ENCODE peak calls at places on chromosomes 5 and 9, in five cellular contexts. One of them, this sample, is unnamed.

GRCh38 chr5:33401482-33402390 is 39.0 kb upstream of the TARS1 start:
- DNase-seq in fibroblast of lung: peak; percentile 91
- DNase-seq in astrocyte of the spinal cord: peak; percentile 73
- DNase-seq in glutamatergic neuron: no peak
- DNase-seq in right atrium auricular region: no peak
- DNase-seq in this sample: no peak

GRCh38 chr5:38463634-38464521 is 92.6 kb downstream of the LIFR start:
- DNase-seq in fibroblast of lung: peak; percentile 96
- DNase-seq in astrocyte of the spinal cord: peak; percentile 89
- DNase-seq in glutamatergic neuron: no peak
- DNase-seq in right atrium auricular region: no peak
- DNase-seq in this sample: peak; percentile 49

GRCh38 chr5:94793113-94793815 is 174.8 kb downstream of the SLF1 start:
- DNase-seq in fibroblast of lung: peak; percentile 98
- DNase-seq in astrocyte of the spinal cord: peak; percentile 92
- DNase-seq in glutamatergic neuron: no peak
- DNase-seq in right atrium auricular region: no peak
- DNase-seq in this sample: no peak

GRCh38 chr5:150182774-150183173 is 7.1 kb upstream of the SLC6A7 start:
- DNase-seq in fibroblast of lung: no peak
- DNase-seq in astrocyte of the spinal cord: no peak
- DNase-seq in glutamatergic neuron: no peak
- DNase-seq in right atrium auricular region: no peak
- DNase-seq in this sample: no peak

GRCh38 chr5:3099526-3099925 is 348.0 kb upstream of the IRX2 start:
- DNase-seq in fibroblast of lung: no peak
- DNase-seq in astrocyte of the spinal cord: no peak
- DNase-seq in glutamatergic neuron: no peak
- DNase-seq in right atrium auricular region: no peak
- DNase-seq in this sample: no peak

GRCh38 chr9:131302244-131303075 is 12.9 kb downstream of the PLPP7 start:
- DNase-seq in fibroblast of lung: no peak
- DNase-seq in astrocyte of the spinal cord: no peak
- DNase-seq in glutamatergic neuron: no peak
- DNase-seq in right atrium auricular region: no peak
- DNase-seq in this sample: no peak

GRCh38 chr9:5025416-5025815 is 40.3 kb downstream of the JAK2 start:
- DNase-seq in fibroblast of lung: peak; percentile 11
- DNase-seq in astrocyte of the spinal cord: no peak
- DNase-seq in glutamatergic neuron: no peak
- DNase-seq in right atrium auricular region: no peak
- DNase-seq in this sample: no peak

GRCh38 chr9:96129698-96130097 is 172.3 kb downstream of the HSD17B3 start:
- DNase-seq in fibroblast of lung: no peak
- DNase-seq in astrocyte of the spinal cord: no peak
- DNase-seq in glutamatergic neuron: no peak
- DNase-seq in right atrium auricular region: no peak
- DNase-seq in this sample: no peak

GRCh38 chr5:96483878-96484277 is 50.8 kb upstream of the PCSK1 start:
- DNase-seq in fibroblast of lung: peak; percentile 58
- DNase-seq in astrocyte of the spinal cord: peak; percentile 64
- DNase-seq in glutamatergic neuron: no peak
- DNase-seq in right atrium auricular region: no peak
- DNase-seq in this sample: no peak

GRCh38 chr9:20683351-20684034 is 566 bp upstream of the FOCAD start:
- DNase-seq in fibroblast of lung: peak; percentile 73
- DNase-seq in astrocyte of the spinal cord: peak; percentile 63
- DNase-seq in glutamatergic neuron: no peak
- DNase-seq in right atrium auricular region: peak; percentile 93
- DNase-seq in this sample: peak; percentile 74

GRCh38 chr5:20248102-20248501 is 260.1 kb upstream of the CDH18 start:
- DNase-seq in fibroblast of lung: no peak
- DNase-seq in astrocyte of the spinal cord: no peak
- DNase-seq in glutamatergic neuron: no peak
- DNase-seq in right atrium auricular region: no peak
- DNase-seq in this sample: no peak

GRCh38 chr9:127360829-127361228 is 36.1 kb upstream of the SLC2A8 start:
- DNase-seq in fibroblast of lung: peak; percentile 28
- DNase-seq in astrocyte of the spinal cord: peak; percentile 63
- DNase-seq in glutamatergic neuron: no peak
- DNase-seq in right atrium auricular region: no peak
- DNase-seq in this sample: peak; percentile 30

GRCh38 chr9:135478858-135479468 is 619 bp upstream of the PPP1R26 start:
- DNase-seq in fibroblast of lung: no peak
- DNase-seq in astrocyte of the spinal cord: no peak
- DNase-seq in glutamatergic neuron: no peak
- DNase-seq in right atrium auricular region: peak; percentile 61
- DNase-seq in this sample: no peak

GRCh38 chr9:87515086-87515485 is 17.4 kb downstream of the DAPK1 start:
- DNase-seq in fibroblast of lung: no peak
- DNase-seq in astrocyte of the spinal cord: no peak
- DNase-seq in glutamatergic neuron: no peak
- DNase-seq in right atrium auricular region: no peak
- DNase-seq in this sample: no peak

GRCh38 chr9:91211919-91212318 is 149.8 kb downstream of the AUH start:
- DNase-seq in fibroblast of lung: no peak
- DNase-seq in astrocyte of the spinal cord: no peak
- DNase-seq in glutamatergic neuron: no peak
- DNase-seq in right atrium auricular region: no peak
- DNase-seq in this sample: no peak

GRCh38 chr9:136198605-136199083 is 6.3 kb downstream of the LHX3 start:
- DNase-seq in fibroblast of lung: peak; percentile 4
- DNase-seq in astrocyte of the spinal cord: no peak
- DNase-seq in glutamatergic neuron: no peak
- DNase-seq in right atrium auricular region: no peak
- DNase-seq in this sample: no peak

GRCh38 chr9:36037580-36038169 is 962 bp downstream of the RECK start:
- DNase-seq in fibroblast of lung: no peak
- DNase-seq in astrocyte of the spinal cord: no peak
- DNase-seq in glutamatergic neuron: no peak
- DNase-seq in right atrium auricular region: no peak
- DNase-seq in this sample: no peak

GRCh38 chr5:129204525-129204924 is 110.0 kb downstream of the ISOC1 start:
- DNase-seq in fibroblast of lung: peak; percentile 0
- DNase-seq in astrocyte of the spinal cord: no peak
- DNase-seq in glutamatergic neuron: no peak
- DNase-seq in right atrium auricular region: no peak
- DNase-seq in this sample: no peak

GRCh38 chr5:119953474-119953873 is 324.1 kb downstream of the FAM170A start:
- DNase-seq in fibroblast of lung: no peak
- DNase-seq in astrocyte of the spinal cord: no peak
- DNase-seq in glutamatergic neuron: no peak
- DNase-seq in right atrium auricular region: no peak
- DNase-seq in this sample: no peak

GRCh38 chr9:86452194-86452828 is 98.1 kb upstream of the TUT7 start:
- DNase-seq in fibroblast of lung: no peak
- DNase-seq in astrocyte of the spinal cord: no peak
- DNase-seq in glutamatergic neuron: no peak
- DNase-seq in right atrium auricular region: no peak
- DNase-seq in this sample: peak; percentile 20

GRCh38 chr9:22158983-22159382 is 149.9 kb upstream of the CDKN2B start:
- DNase-seq in fibroblast of lung: peak; percentile 86
- DNase-seq in astrocyte of the spinal cord: peak; percentile 57
- DNase-seq in glutamatergic neuron: no peak
- DNase-seq in right atrium auricular region: peak; percentile 63
- DNase-seq in this sample: peak; percentile 73

GRCh38 chr9:112443200-112443599 is 43.4 kb upstream of the KIAA1958 start:
- DNase-seq in fibroblast of lung: peak; percentile 16
- DNase-seq in astrocyte of the spinal cord: peak; percentile 23
- DNase-seq in glutamatergic neuron: no peak
- DNase-seq in right atrium auricular region: no peak
- DNase-seq in this sample: no peak

GRCh38 chr5:54975701-54976100 is 9.7 kb downstream of the ESM1 start:
- DNase-seq in fibroblast of lung: no peak
- DNase-seq in astrocyte of the spinal cord: no peak
- DNase-seq in glutamatergic neuron: no peak
- DNase-seq in right atrium auricular region: no peak
- DNase-seq in this sample: no peak

GRCh38 chr9:847505-847904 is 6.0 kb downstream of the DMRT1 start:
- DNase-seq in fibroblast of lung: no peak
- DNase-seq in astrocyte of the spinal cord: no peak
- DNase-seq in glutamatergic neuron: no peak
- DNase-seq in right atrium auricular region: no peak
- DNase-seq in this sample: no peak

DNA sequence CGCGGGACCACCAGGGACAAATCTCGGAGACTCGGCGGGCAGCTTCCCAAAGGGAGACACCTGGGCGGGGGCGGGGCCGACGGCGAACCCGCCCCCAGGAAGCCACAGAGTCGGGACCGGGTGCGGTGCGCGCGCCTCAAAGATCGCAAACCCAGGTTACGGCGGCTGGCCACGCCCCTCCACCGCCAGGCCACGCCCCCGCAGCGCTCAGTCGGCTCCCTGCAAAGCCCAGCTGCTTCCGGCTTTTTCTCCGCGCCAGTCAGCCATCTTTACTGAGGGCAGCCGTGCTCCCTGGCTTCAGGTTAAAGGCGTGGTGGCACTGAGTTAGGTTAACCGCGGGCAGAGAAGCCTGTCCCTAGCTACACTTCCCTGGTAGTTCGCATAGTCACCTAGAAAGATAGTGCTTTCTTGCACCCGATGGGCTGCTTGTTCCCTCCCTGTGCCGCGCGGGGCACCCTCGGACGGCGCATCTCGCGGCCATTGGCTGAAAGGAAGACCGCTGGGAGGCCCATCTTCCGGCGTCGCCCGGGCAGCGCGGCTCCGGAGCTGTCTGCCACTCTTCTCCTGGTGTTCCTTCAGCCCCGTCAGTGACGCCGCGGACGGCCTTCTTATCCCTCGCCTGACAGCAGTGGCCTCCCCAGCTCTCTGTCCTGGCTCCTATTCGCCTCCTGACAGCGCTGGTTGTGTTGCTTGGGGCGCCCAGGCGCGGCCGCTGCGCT is at the start of gene TBC1D2:
- DNase-seq in fibroblast of lung: peak; percentile 86
- DNase-seq in astrocyte of the spinal cord: peak; percentile 96
- DNase-seq in glutamatergic neuron: peak; percentile 98
- DNase-seq in right atrium auricular region: peak; percentile 95
- DNase-seq in this sample: peak; percentile 95
- TF ChIP-seq CTCF in fibroblast of lung: peak; percentile 24
- TF ChIP-seq CTCF in astrocyte of the spinal cord: peak; percentile 28
- TF ChIP-seq CTCF in glutamatergic neuron: no peak
- TF ChIP-seq CTCF in right atrium auricular region: peak; percentile 31
- TF ChIP-seq CTCF in this sample: peak; percentile 28

DNA sequence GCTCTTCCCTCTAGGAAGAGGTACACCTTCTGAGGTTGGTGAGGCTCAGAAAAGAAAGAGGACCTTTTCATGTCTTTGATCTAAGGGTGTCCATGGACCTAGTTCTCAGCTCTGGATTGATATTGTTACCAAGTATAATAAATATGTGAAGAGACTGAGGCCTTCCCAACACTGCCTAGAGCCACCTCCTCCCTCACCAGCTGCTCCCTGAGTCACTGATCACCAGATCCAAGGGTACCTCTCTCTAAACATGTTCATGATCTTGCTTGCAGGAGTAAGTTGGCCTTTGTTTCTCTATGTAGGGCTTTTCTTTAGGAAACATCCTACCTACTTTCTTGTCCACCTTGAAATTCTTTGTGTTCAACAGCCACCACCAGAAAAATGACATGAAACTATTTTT is 218.7 kb upstream of the ADRA1B start:
- DNase-seq in fibroblast of lung: no peak
- DNase-seq in astrocyte of the spinal cord: no peak
- DNase-seq in glutamatergic neuron: no peak
- DNase-seq in right atrium auricular region: no peak
- DNase-seq in this sample: no peak
- TF ChIP-seq CTCF in fibroblast of lung: no peak
- TF ChIP-seq CTCF in astrocyte of the spinal cord: no peak
- TF ChIP-seq CTCF in glutamatergic neuron: no peak
- TF ChIP-seq CTCF in right atrium auricular region: no peak
- TF ChIP-seq CTCF in this sample: no peak

DNA sequence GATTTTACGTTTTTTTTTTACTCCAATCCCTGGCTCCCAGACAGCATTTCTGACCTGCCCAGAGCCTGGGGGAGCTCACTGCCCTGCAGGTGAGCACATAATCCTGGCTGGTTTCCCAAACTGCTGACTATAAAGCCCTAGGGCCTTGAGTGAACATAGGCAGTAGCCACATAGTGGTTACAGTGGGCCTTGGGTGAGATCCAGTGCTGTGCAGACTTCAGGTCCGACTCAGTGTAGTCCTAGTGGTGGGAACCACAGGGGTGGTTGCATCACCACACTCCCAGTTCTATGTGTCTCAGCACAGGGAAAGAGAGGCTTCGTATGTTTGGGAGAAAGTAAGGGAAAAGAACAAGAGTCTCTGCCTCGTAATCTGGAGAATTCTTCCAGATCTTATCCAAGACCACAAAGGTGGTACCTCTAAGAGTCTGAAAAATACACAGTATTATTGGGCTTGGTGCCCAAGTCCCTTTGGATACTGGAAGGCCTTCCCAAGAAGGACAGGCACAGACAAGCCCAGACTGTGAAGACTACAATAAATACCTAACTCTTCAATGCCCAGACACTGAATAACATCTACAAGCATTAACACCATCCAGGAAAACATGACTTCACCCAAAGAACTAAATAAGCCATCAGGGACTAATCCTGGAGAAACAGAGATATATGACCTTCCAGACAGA is 89.4 kb downstream of the TSSK1B start:
- DNase-seq in fibroblast of lung: peak; percentile 78
- DNase-seq in astrocyte of the spinal cord: peak; percentile 86
- DNase-seq in glutamatergic neuron: no peak
- DNase-seq in right atrium auricular region: no peak
- DNase-seq in this sample: no peak
- TF ChIP-seq CTCF in fibroblast of lung: no peak
- TF ChIP-seq CTCF in astrocyte of the spinal cord: peak; percentile 3
- TF ChIP-seq CTCF in glutamatergic neuron: no peak
- TF ChIP-seq CTCF in right atrium auricular region: no peak
- TF ChIP-seq CTCF in this sample: no peak

GRCh38 chr5:72516916-72517315 is 9.7 kb upstream of the ZNF366 start:
- DNase-seq in fibroblast of lung: no peak
- DNase-seq in astrocyte of the spinal cord: no peak
- DNase-seq in glutamatergic neuron: no peak
- DNase-seq in right atrium auricular region: no peak
- DNase-seq in this sample: no peak

GRCh38 chr5:72522607-72523006 is 15.4 kb upstream of the ZNF366 start:
- DNase-seq in fibroblast of lung: no peak
- DNase-seq in astrocyte of the spinal cord: no peak
- DNase-seq in glutamatergic neuron: no peak
- DNase-seq in right atrium auricular region: no peak
- DNase-seq in this sample: no peak

GRCh38 chr5:72515211-72515610 is 8.0 kb upstream of the ZNF366 start:
- DNase-seq in fibroblast of lung: no peak
- DNase-seq in astrocyte of the spinal cord: no peak
- DNase-seq in glutamatergic neuron: no peak
- DNase-seq in right atrium auricular region: no peak
- DNase-seq in this sample: no peak

GRCh38 chr5:72517961-72518690 is 10.9 kb upstream of the ZNF366 start:
- DNase-seq in fibroblast of lung: peak; percentile 44
- DNase-seq in astrocyte of the spinal cord: peak; percentile 80
- DNase-seq in glutamatergic neuron: no peak
- DNase-seq in right atrium auricular region: peak; percentile 80
- DNase-seq in this sample: no peak

DNA sequence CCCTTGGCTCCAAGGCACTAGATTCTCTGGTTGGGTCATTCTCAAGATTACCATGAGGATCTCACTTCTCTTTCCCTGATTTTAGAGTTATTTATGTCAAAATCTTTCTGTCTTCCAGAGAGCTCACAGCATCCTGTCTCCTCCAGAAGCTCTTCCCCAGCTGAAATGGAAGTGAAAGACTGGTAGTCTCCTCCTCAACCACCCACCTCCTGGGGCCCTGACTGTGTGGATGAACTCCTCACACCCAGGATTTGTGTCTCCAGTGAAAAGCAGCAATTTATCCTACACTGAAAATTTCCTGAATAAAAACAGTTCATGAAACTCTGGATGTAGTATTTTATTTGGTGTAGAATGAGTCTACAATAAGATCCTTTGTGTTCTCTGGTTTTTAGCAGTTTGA is 12.0 kb upstream of the ZNF366 start:
- DNase-seq in fibroblast of lung: no peak
- DNase-seq in astrocyte of the spinal cord: no peak
- DNase-seq in glutamatergic neuron: no peak
- DNase-seq in right atrium auricular region: no peak
- DNase-seq in this sample: no peak
- TF ChIP-seq CTCF in fibroblast of lung: no peak
- TF ChIP-seq CTCF in astrocyte of the spinal cord: no peak
- TF ChIP-seq CTCF in glutamatergic neuron: no peak
- TF ChIP-seq CTCF in right atrium auricular region: no peak
- TF ChIP-seq CTCF in this sample: no peak

This sample was measured in uterus.